ENCODE peak calls at places on chromosome 2, in four cellular contexts. One of them, this sample, is unnamed.

GRCh38 chr2:66305714-66306113 is 129.2 kb upstream of the MEIS1 start:
- DNase-seq in HCT116: no peak
- DNase-seq in GM12878: no peak
- DNase-seq in K562: no peak
- DNase-seq in this sample: no peak

GRCh38 chr2:73892631-73893329 is at the start of gene ACTG2:
- DNase-seq in HCT116: no peak
- DNase-seq in GM12878: no peak
- DNase-seq in K562: no peak
- DNase-seq in this sample: no peak

GRCh38 chr2:48248251-48248933 is 281.6 kb upstream of the STON1 start:
- DNase-seq in HCT116: peak; percentile 60
- DNase-seq in GM12878: peak; percentile 48
- DNase-seq in K562: peak; percentile 19
- DNase-seq in this sample: peak; percentile 7

GRCh38 chr2:112026509-112026908 is 28.6 kb upstream of the TMEM87B start:
- DNase-seq in HCT116: no peak
- DNase-seq in GM12878: no peak
- DNase-seq in K562: peak; percentile 89
- DNase-seq in this sample: no peak

GRCh38 chr2:183185534-183185933 is 61.3 kb downstream of the NUP35 start:
- DNase-seq in HCT116: no peak
- DNase-seq in GM12878: no peak
- DNase-seq in K562: no peak
- DNase-seq in this sample: no peak

GRCh38 chr2:33784488-33784887 is 185.4 kb upstream of the FAM98A start:
- DNase-seq in HCT116: no peak
- DNase-seq in GM12878: no peak
- DNase-seq in K562: no peak
- DNase-seq in this sample: no peak

GRCh38 chr2:53445376-53446072 is 322.1 kb upstream of the CHAC2 start:
- DNase-seq in HCT116: no peak
- DNase-seq in GM12878: no peak
- DNase-seq in K562: no peak
- DNase-seq in this sample: no peak

GRCh38 chr2:225497175-225497574 is 97.7 kb downstream of the NYAP2 start:
- DNase-seq in HCT116: no peak
- DNase-seq in GM12878: no peak
- DNase-seq in K562: no peak
- DNase-seq in this sample: no peak

GRCh38 chr2:240596080-240596460 is 9.5 kb downstream of the CAPN10 start:
- DNase-seq in HCT116: no peak
- DNase-seq in GM12878: no peak
- DNase-seq in K562: no peak
- DNase-seq in this sample: no peak

GRCh38 chr2:51120754-51121280 is 88.9 kb upstream of the NRXN1 start:
- DNase-seq in HCT116: no peak
- DNase-seq in GM12878: no peak
- DNase-seq in K562: no peak
- DNase-seq in this sample: no peak

GRCh38 chr2:56531668-56532420 is 348.1 kb downstream of the CCDC85A start:
- DNase-seq in HCT116: no peak
- DNase-seq in GM12878: no peak
- DNase-seq in K562: no peak
- DNase-seq in this sample: no peak

GRCh38 chr2:224086226-224086911 is 47.3 kb upstream of the SERPINE2 start:
- DNase-seq in HCT116: peak; percentile 88
- DNase-seq in GM12878: no peak
- DNase-seq in K562: no peak
- DNase-seq in this sample: no peak

GRCh38 chr2:109486711-109487130 is 127.0 kb downstream of the SEPTIN10 start:
- DNase-seq in HCT116: no peak
- DNase-seq in GM12878: no peak
- DNase-seq in K562: no peak
- DNase-seq in this sample: no peak

GRCh38 chr2:71639735-71640134 is 186.4 kb downstream of the DYSF start:
- DNase-seq in HCT116: no peak
- DNase-seq in GM12878: no peak
- DNase-seq in K562: no peak
- DNase-seq in this sample: no peak
- TF ChIP-seq JUND in HCT116: no peak
- TF ChIP-seq JUND in GM12878: no peak
- TF ChIP-seq JUND in K562: no peak
- TF ChIP-seq JUND in this sample: no peak

GRCh38 chr2:209476367-209477191 is 52.7 kb downstream of the MAP2 start:
- DNase-seq in HCT116: no peak
- DNase-seq in GM12878: no peak
- DNase-seq in K562: no peak
- DNase-seq in this sample: no peak
- TF ChIP-seq JUND in HCT116: no peak
- TF ChIP-seq JUND in GM12878: no peak
- TF ChIP-seq JUND in K562: no peak
- TF ChIP-seq JUND in this sample: no peak

GRCh38 chr2:172101008-172101706 is 1.5 kb downstream of the DLX2 start:
- DNase-seq in HCT116: no peak
- DNase-seq in GM12878: no peak
- DNase-seq in K562: no peak
- DNase-seq in this sample: no peak
- TF ChIP-seq JUND in HCT116: no peak
- TF ChIP-seq JUND in GM12878: no peak
- TF ChIP-seq JUND in K562: no peak
- TF ChIP-seq JUND in this sample: no peak

GRCh38 chr2:98935777-98936132 is 270 bp downstream of the CRACDL start:
- DNase-seq in HCT116: no peak
- DNase-seq in GM12878: no peak
- DNase-seq in K562: no peak
- DNase-seq in this sample: no peak
- TF ChIP-seq JUND in HCT116: no peak
- TF ChIP-seq JUND in GM12878: no peak
- TF ChIP-seq JUND in K562: no peak
- TF ChIP-seq JUND in this sample: no peak

DNA sequence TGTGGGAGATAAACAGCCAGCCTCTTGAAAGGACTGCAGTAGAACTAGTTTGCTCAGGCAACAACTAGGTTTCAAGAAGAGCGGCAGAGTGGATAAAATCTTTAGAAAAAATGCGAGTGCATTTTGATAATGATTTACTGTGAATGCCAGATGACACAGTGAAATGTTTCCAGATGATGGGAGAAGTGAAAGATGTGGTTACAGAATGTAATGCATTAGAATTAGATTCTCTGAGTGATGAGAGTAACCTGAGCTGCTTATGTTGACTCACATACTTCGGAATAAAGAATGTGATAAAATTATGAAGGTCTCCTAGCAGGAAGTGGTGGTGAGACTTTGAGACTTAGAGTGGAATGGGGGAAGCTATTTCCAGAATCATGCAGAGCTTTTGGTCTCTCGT is 184.3 kb downstream of the GULP1 start:
- DNase-seq in HCT116: no peak
- DNase-seq in GM12878: no peak
- DNase-seq in K562: no peak
- DNase-seq in this sample: no peak
- TF ChIP-seq JUND in HCT116: peak; percentile 67
- TF ChIP-seq JUND in GM12878: no peak
- TF ChIP-seq JUND in K562: no peak
- TF ChIP-seq JUND in this sample: no peak

DNA sequence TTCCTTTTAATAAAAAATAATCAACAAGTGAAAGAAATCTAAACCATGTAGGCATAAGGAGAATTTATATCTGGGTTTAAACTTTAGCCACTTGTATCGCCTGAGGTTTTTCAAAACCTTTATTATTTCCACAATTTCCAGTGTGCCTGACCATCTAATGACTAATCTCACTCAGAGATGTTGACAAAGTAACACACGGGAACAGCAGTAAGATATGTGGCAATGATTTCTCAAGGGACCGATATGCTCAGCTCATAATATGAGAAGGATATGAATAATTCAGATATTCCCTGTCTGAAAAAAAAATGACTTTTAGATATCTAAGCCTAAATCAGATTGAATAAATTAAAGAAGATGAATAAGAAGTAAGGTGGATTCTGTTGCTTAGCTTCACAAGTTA is 43.5 kb downstream of the TMEM163 start:
- DNase-seq in HCT116: no peak
- DNase-seq in GM12878: no peak
- DNase-seq in K562: no peak
- DNase-seq in this sample: no peak
- TF ChIP-seq JUND in HCT116: no peak
- TF ChIP-seq JUND in GM12878: no peak
- TF ChIP-seq JUND in K562: no peak
- TF ChIP-seq JUND in this sample: no peak

DNA sequence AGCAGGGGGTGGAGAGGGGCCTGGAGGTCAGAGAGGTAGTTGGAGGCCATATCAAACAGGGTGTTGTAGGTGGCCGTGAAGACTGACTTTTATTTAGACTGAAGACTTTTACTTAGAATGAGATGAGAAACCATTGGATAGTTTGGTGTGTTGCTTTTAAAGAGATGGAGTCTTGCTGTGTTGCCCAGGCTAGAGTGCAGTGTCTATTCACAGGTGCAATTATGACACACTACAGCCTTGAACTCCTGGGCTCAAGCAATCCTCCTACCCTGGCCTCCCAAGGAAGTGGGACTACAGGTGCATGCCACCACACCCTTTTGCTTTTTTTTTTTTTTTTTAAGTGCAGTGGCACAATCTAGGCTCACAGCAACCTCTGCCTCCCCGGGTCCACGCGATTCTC is 2.5 kb upstream of the LRPPRC start:
- DNase-seq in HCT116: no peak
- DNase-seq in GM12878: no peak
- DNase-seq in K562: no peak
- DNase-seq in this sample: no peak
- TF ChIP-seq JUND in HCT116: no peak
- TF ChIP-seq JUND in GM12878: no peak
- TF ChIP-seq JUND in K562: no peak
- TF ChIP-seq JUND in this sample: no peak

DNA sequence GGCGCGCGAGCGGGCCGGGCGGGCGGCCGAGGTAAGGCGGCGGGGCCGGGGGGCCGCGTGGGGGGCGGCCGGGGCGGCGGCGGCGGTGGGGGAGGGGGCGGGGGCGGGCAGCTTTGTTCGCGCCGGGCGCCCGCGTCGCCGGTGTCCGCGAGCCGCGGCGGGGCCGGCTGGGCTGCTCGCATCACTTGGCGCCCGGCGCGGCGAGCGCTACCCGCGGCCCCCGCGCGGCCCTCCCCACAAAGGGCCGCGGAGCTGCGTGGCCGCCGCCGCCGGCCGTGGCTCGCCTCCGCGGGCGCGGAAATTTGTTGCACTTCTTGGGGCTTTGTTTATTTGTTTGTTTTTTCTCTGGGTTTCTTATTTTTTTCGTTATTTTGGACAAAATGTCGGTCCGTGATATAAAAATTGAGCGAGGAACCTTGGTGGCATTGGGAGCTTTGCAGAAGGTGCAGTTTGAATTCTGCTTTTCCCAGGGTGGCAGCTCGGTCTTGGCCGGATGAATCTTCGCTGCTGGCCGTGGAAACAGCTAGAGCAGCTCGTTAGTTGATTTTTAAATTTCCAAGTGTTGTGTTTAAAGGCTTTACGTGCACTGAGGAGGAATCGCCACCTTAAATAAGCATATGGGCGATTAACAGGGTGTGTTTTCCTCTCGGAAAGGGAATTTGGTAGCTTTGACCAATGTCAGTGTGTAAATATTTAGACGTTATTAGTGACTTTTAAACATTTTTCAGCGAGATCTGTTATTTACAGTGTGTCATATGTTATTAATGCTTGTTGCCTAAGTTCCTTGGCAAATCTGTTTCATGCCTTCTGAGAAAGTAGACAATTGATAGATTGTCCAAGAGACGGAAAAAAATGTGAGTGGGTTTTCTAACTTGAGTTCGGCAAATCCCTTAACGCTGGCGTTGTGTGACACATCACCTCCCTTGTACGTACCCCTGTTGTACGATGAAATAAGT is 816 bp downstream of the UBE2E3 start:
- DNase-seq in HCT116: no peak
- DNase-seq in GM12878: no peak
- DNase-seq in K562: peak; percentile 42
- DNase-seq in this sample: no peak
- TF ChIP-seq JUND in HCT116: no peak
- TF ChIP-seq JUND in GM12878: no peak
- TF ChIP-seq JUND in K562: no peak
- TF ChIP-seq JUND in this sample: no peak